ENCODE peak calls at places on chromosome 1, in five cellular contexts. P is HFF-Myc; X is cardiac muscle cell; U is aorta; G is CD8-positive, alpha-beta memory T cell. H is an unnamed sample.

GRCh38 chr1:224580006-224580405 is 36.1 kb upstream of the CNIH3 start:
- DNase-seq in X (no peak), U (no peak), G (no peak), P (no peak), H (no peak)

GRCh38 chr1:38444770-38445442 is 398.3 kb upstream of the POU3F1 start:
- DNase-seq in G (no peak), U (no peak), X (no peak), P (no peak), H (no peak)

GRCh38 chr1:45304311-45305081 is 22.2 kb upstream of the HPDL start:
- DNase-seq in X (peak), U (peak), G (no peak), P (no peak), H (no peak)

GRCh38 chr1:21182181-21182711 is 5.5 kb upstream of the EIF4G3 start:
- DNase-seq in G (no peak), U (peak), X (no peak), P (no peak), H (no peak)

GRCh38 chr1:204459706-204460105 is 34.9 kb downstream of the PIK3C2B start:
- DNase-seq in G (no peak), U (no peak), X (no peak), P (no peak), H (no peak)

GRCh38 chr1:164559342-164560070 is 522 bp downstream of the PBX1 start:
- DNase-seq in G (no peak), P (no peak), U (peak), X (peak), H (no peak)

GRCh38 chr1:93979718-93980319 is 70.6 kb upstream of the GCLM start:
- DNase-seq in P (no peak), G (no peak), X (peak), U (no peak), H (peak)

GRCh38 chr1:232147215-232147614 is 482.7 kb downstream of the SIPA1L2 start:
- DNase-seq in P (no peak), G (no peak), U (no peak), X (no peak), H (no peak)

GRCh38 chr1:9435101-9435636 is 104.1 kb upstream of the SLC25A33 start:
- DNase-seq in G (no peak), U (no peak), X (peak), P (no peak), H (no peak)

GRCh38 chr1:66951513-66951912 is 26.7 kb downstream of the MIER1 start:
- DNase-seq in X (peak), U (no peak), G (no peak), P (no peak), H (no peak)

GRCh38 chr1:23889074-23889473 is 21.0 kb upstream of the FUCA1 start:
- DNase-seq in U (no peak), X (no peak), G (no peak), P (no peak), H (no peak)

GRCh38 chr1:51264470-51264869 is 28.4 kb downstream of the RNF11 start:
- DNase-seq in U (no peak), G (no peak), P (peak), X (peak), H (no peak)

GRCh38 chr1:246778663-246779062 is 54.5 kb downstream of the SCCPDH start:
- DNase-seq in U (no peak), P (no peak), G (no peak), X (no peak), H (no peak)

GRCh38 chr1:64540265-64540791 is 70.4 kb downstream of the CACHD1 start:
- DNase-seq in P (peak), U (no peak), X (peak), G (no peak), H (no peak)
- H3K4me3 ChIP-seq in P (peak), U (no peak), X (no peak), G (no peak), H (peak)

GRCh38 chr1:29177022-29177705 is 4.5 kb downstream of the SRSF4 start:
- DNase-seq in G (no peak), P (no peak), U (peak), X (no peak), H (no peak)

GRCh38 chr1:29179641-29180184 is 2.0 kb downstream of the SRSF4 start:
- DNase-seq in X (peak), G (no peak), P (no peak), U (no peak), H (no peak)

GRCh38 chr1:29180497-29181412 is 945 bp downstream of the SRSF4 start:
- DNase-seq in U (no peak), X (no peak), G (peak), P (no peak), H (no peak)

GRCh38 chr1:29172415-29172814 is 9.3 kb downstream of the SRSF4 start:
- DNase-seq in X (no peak), U (peak), P (no peak), G (no peak), H (no peak)

DNA sequence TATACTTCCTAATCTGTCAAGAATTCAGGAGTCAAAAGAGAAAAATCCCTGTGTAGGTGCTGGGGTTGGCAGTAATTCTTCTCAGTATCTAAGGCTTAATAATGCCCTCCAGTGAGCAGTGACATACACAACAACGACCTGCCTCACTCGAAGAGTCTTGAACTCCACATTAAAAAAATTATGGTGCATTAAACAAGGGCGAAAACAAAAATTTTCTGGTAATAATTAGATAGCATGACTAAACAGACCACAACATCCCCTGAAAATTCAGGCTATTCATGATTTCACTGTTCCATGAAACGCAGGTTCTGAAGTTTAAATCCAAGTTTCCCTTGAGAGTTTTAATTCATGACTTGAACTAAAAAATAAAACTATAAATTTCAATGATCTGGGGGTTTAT is 5.1 kb downstream of the SRSF4 start:
- DNase-seq in P (no peak), X (no peak), G (no peak), U (no peak), H (no peak)
- H3K4me3 ChIP-seq in P (no peak), X (no peak), G (no peak), U (no peak), H (no peak)

GRCh38 chr1:15579683-15580047 is 5.2 kb downstream of the AGMAT start:
- DNase-seq in U (peak), P (no peak), G (no peak), X (no peak), H (no peak)
- H3K4me3 ChIP-seq in U (no peak), P (no peak), G (peak), X (no peak), H (no peak)

DNA sequence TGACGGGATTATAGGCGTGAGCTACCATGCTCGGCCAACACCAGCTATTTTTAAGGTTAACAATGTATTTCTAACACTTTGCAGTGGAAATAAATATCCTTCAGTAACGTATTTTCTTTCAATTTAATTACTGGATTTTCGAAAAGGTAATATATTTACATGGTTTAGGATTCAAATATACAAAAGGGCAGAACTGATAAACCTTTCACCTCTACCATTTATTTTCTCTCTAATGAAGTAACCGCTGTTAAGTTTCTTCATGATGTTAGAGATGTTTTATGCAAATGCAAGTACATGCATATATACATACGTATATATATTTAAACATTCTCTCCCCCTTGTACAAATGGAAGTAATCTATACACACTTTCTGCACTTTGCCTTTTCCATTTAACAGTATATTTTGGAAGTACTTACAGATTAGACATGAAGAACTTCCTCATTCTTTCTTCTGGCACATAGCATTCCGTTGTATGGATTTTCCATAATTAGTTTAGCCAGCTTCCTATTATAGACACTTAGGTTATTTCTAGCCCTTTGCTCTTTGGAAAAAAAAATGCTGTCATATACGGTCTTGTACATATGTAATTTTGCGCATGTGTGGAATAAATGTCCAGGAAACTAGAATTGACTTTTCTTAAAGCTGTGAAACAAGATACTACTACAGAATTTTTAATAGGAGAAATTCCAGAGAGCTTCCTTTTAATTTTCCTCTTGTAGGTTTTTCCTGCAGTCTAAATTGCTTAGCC is 14.9 kb upstream of the HJV start:
- DNase-seq in G (no peak), U (no peak), X (no peak), P (no peak), H (no peak)
- H3K4me3 ChIP-seq in G (peak), U (peak), X (peak), P (peak), H (peak)

GRCh38 chr1:157509546-157510232 is 42.6 kb downstream of the FCRL5 start:
- DNase-seq in P (no peak), U (no peak), X (no peak), G (no peak), H (no peak)

GRCh38 chr1:157505481-157506272 is 46.6 kb downstream of the FCRL5 start:
- DNase-seq in U (no peak), X (peak), P (peak), G (no peak), H (peak)

GRCh38 chr1:157499516-157499915 is 52.8 kb downstream of the FCRL5 start:
- DNase-seq in P (no peak), G (no peak), U (no peak), X (no peak), H (no peak)

GRCh38 chr1:157504646-157505045 is 47.7 kb downstream of the FCRL5 start:
- DNase-seq in U (no peak), G (no peak), X (no peak), P (no peak), H (no peak)
- H3K4me3 ChIP-seq in U (no peak), G (no peak), X (no peak), P (no peak), H (no peak)

DNA sequence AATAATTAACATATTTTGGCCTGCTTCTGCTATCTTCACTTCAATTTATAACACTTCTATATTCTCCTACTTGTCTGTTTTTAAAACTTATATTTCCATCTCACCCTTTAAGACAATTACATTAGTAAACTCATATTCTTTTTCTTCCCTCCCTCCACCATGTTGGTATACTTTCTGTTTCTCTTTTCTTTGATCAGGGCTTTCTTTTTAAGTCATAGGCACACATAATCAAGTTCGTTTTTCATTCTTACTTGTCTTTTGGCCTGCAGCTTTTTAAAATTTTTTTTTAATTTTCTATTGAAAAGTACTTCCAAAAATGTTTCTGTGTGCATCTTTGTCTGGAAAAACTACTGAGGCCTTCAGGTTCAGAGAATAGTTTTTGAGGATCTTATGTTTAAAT is 2.3 kb downstream of the PYHIN1 start:
- DNase-seq in U (no peak), G (no peak), P (no peak), X (no peak), H (no peak)
- H3K4me3 ChIP-seq in U (no peak), G (peak), P (no peak), X (no peak), H (no peak)

GRCh38 chr1:236059011-236059410 is 5.9 kb downstream of the NID1 start:
- DNase-seq in X (no peak), P (no peak), U (no peak), G (no peak), H (no peak)
- H3K4me3 ChIP-seq in X (no peak), P (peak), U (no peak), G (no peak), H (peak)

GRCh38 chr1:118977591-118977990 is 10.6 kb downstream of the TBX15 start:
- DNase-seq in G (no peak), P (no peak), X (no peak), U (no peak), H (no peak)

GRCh38 chr1:118982281-118982680 is 5.9 kb downstream of the TBX15 start:
- DNase-seq in P (no peak), U (no peak), X (no peak), G (no peak), H (no peak)

GRCh38 chr1:118981436-118981835 is 6.7 kb downstream of the TBX15 start:
- DNase-seq in G (no peak), P (no peak), U (no peak), X (no peak), H (no peak)

GRCh38 chr1:118979754-118980270 is 8.3 kb downstream of the TBX15 start:
- DNase-seq in X (no peak), U (no peak), P (no peak), G (no peak), H (no peak)

DNA sequence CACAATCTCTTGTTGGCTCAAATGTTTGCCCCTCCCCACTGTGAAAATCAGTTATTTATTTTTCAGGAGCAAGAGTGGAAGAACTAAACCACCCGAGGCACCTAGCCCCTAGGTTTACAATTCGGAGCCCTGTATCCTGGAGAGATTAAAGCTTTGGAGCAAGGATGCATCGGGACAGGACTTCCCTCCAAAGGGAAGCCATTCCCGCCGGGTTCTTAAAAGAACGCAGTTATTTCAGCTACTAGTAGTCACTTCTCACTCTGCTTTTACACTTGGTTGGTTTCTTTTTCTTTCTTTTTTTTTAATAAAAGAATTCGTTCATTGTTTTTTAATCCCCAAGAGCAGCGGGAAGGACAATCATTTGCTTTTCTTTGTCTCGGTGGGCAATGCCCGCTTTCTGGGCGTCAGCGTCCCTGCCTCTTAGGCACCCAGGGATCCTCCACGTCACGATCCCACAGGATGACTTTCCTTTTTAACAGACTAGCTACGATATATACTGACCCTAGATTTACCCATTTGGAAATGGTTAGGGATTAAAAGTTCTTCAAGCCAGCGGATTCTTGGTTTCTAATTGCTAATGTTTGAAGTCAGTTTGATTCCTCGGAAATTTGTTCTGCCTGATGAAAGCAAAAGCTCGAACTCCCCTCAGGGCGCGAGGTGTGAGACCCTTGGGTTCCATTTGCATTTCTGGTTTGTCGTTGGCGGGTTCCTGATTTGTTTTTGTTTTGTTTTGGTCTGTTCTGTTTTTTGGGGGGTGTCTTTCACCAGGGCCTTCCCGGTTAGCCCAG is 9.0 kb downstream of the TBX15 start:
- DNase-seq in P (no peak), G (no peak), X (no peak), U (no peak), H (no peak)
- H3K4me3 ChIP-seq in P (no peak), G (no peak), X (peak), U (no peak), H (peak)